ENCODE peak calls at places on chromosomes 1 and 21, in ten cellular contexts. Z is heart left ventricle, T is left ventricle myocardium inferior, E is tibial nerve, P is SJSA1, M is cardiac muscle cell, K is Karpas-422, L is H1, D is esophagus squamous epithelium, X is aorta. C is an unnamed sample. For H3K4me1, the result is how much of the 10 kb centered on the place peaks cover.

GRCh38 chr1:98854137-98854536 is 150.5 kb downstream of the PLPPR5 start:
- DNase-seq in Z (no peak), L (no peak), D (no peak), E (no peak), X (no peak), K (no peak), M (no peak), P (no peak), T (no peak), C (no peak)

GRCh38 chr1:19974822-19975416 is 4.5 kb downstream of the PLA2G2A start:
- DNase-seq in Z (peak), K (peak), L (peak), P (peak), X (no peak), M (peak), D (no peak), T (peak), E (no peak), C (no peak)

GRCh38 chr1:10078494-10078893 is 45.7 kb downstream of the UBE4B start:
- DNase-seq in D (no peak), X (no peak), T (no peak), M (no peak), Z (no peak), L (no peak), K (no peak), E (no peak), P (no peak), C (no peak)

GRCh38 chr1:5424802-5425201 is 567.4 kb downstream of the NPHP4 start:
- DNase-seq in X (no peak), E (no peak), L (no peak), T (no peak), M (no peak), Z (no peak), D (no peak), K (no peak), P (no peak), C (no peak)

GRCh38 chr1:202807367-202807925 is 775 bp downstream of the KDM5B start:
- DNase-seq in L (peak), M (peak), T (peak), Z (no peak), E (no peak), K (no peak), D (no peak), X (peak), P (no peak), C (peak)

GRCh38 chr1:245143849-245144248 is 10.9 kb upstream of the KIF26B start:
- DNase-seq in P (no peak), X (no peak), Z (no peak), M (no peak), L (no peak), E (no peak), T (no peak), K (no peak), D (no peak), C (no peak)

GRCh38 chr1:210624722-210625121 is 296.0 kb downstream of the HHAT start:
- DNase-seq in E (peak), L (no peak), X (no peak), P (no peak), Z (peak), M (no peak), D (no peak), K (no peak), T (peak), C (no peak)

GRCh38 chr1:54806931-54807611 is 5.9 kb upstream of the TTC22 start:
- DNase-seq in D (no peak), L (peak), E (no peak), Z (no peak), K (no peak), T (no peak), P (no peak), M (no peak), X (no peak), C (no peak)

GRCh38 chr1:186681806-186682205 is 1.6 kb upstream of the PTGS2 start:
- DNase-seq in T (no peak), M (peak), E (no peak), P (no peak), L (no peak), D (no peak), K (no peak), Z (no peak), X (no peak), C (no peak)

GRCh38 chr1:175679931-175680652 is 63.3 kb downstream of the TNR start:
- DNase-seq in Z (no peak), M (no peak), L (no peak), K (no peak), E (no peak), X (no peak), T (no peak), D (no peak), P (no peak), C (no peak)

GRCh38 chr1:54307305-54307704 is 98.9 kb downstream of the SSBP3 start:
- DNase-seq in P (no peak), L (no peak), K (no peak), E (no peak), T (no peak), D (no peak), Z (no peak), X (no peak), M (no peak), C (no peak)

GRCh38 chr1:93649231-93649630 is 32.4 kb downstream of the BCAR3 start:
- DNase-seq in X (no peak), L (no peak), P (no peak), E (no peak), T (no peak), K (no peak), D (no peak), M (peak), Z (no peak), C (no peak)

GRCh38 chr1:44436401-44437394 is 31.6 kb downstream of the RNF220 start:
- DNase-seq in T (no peak), Z (no peak), D (no peak), P (no peak), L (no peak), X (no peak), M (peak), K (no peak), E (no peak), C (no peak)

GRCh38 chr21:40793057-40793456 is 53.9 kb downstream of the DSCAM start:
- DNase-seq in X (no peak), E (no peak), D (no peak), Z (no peak), P (no peak), M (no peak), K (no peak), T (no peak), L (no peak), C (no peak)

GRCh38 chr21:40800126-40800525 is 46.8 kb downstream of the DSCAM start:
- DNase-seq in Z (no peak), E (no peak), L (no peak), T (no peak), K (no peak), D (no peak), M (no peak), P (no peak), X (no peak), C (no peak)

GRCh38 chr21:40797881-40798280 is 49.1 kb downstream of the DSCAM start:
- DNase-seq in L (no peak), P (no peak), M (no peak), E (no peak), D (no peak), X (no peak), T (no peak), Z (no peak), K (no peak), C (no peak)

DNA sequence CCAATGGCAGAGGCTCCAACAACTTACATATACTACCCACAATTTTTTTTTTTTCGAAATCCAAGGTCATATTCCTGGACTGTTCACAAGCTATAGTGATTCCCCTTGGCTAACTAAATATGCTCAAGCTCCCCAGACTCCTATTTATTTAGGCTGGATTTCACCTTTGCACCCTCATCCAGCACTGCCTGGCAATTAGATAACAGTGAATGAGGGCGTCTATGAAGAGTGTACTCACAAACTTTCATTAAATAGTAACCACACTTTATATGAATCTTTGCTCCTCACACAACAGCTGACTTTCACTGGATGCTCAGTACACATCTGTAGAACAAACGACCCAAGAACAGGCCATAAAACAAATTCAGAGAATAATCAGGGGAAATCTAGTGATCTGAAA is 51.6 kb downstream of the DSCAM start:
- DNase-seq in E (no peak), D (no peak), P (no peak), L (no peak), K (no peak), M (no peak), T (no peak), X (no peak), Z (no peak), C (no peak)
- H3K4me3 ChIP-seq in E (no peak), D (no peak), P (no peak), L (no peak), K (no peak), M (no peak), T (no peak), X (no peak), Z (no peak), C (no peak)

GRCh38 chr1:235902638-235903542 is 36.2 kb upstream of the LYST start:
- DNase-seq in D (no peak), T (no peak), L (no peak), P (peak), M (peak), Z (no peak), X (no peak), K (no peak), E (no peak), C (peak)

GRCh38 chr1:235907187-235907896 is 40.6 kb upstream of the LYST start:
- DNase-seq in E (no peak), X (no peak), D (no peak), M (no peak), Z (no peak), P (no peak), K (no peak), T (no peak), L (no peak), C (no peak)

GRCh38 chr1:235908742-235909520 is 42.2 kb upstream of the LYST start:
- DNase-seq in L (no peak), E (no peak), K (no peak), M (peak), X (no peak), T (no peak), D (no peak), Z (no peak), P (peak), C (no peak)

GRCh38 chr1:235907897-235908240 is 41.2 kb upstream of the LYST start:
- DNase-seq in Z (no peak), P (no peak), M (no peak), T (no peak), X (no peak), D (no peak), E (no peak), K (no peak), L (no peak), C (no peak)

DNA sequence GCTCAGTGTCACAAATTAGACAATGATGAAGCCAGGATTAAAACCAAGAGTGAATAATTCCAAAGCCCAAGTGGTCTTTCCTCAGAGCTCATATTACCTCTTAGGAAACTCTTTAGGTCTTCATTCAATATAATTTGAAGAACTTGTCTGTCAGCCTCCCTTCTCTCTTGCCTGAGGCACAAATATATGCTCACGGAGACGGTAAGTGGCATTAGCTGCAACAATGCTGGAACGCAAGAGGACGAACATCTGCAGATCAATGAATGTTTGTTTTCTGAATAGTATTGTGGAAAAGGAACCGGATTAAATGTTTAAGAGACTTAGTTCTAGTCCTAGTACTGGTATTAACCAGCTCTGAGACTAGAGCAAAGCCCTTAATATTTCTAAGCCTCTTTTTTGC is 39.7 kb upstream of the LYST start:
- DNase-seq in X (no peak), M (no peak), Z (no peak), T (no peak), P (no peak), K (no peak), D (no peak), L (no peak), E (no peak), C (no peak)
- H3K4me1 ChIP-seq in X (under half), M (under half), Z (under half), T (under half), P (half or more), K (under half), D (half or more), L (under half), E (under half), C (under half)

GRCh38 chr1:22866868-22867267 is 105.8 kb downstream of the LACTBL1 start:
- DNase-seq in L (no peak), D (no peak), M (no peak), K (no peak), Z (no peak), X (no peak), E (no peak), P (no peak), T (no peak), C (no peak)

GRCh38 chr1:22863766-22864165 is 108.9 kb downstream of the LACTBL1 start:
- DNase-seq in M (no peak), T (no peak), E (no peak), X (no peak), Z (no peak), D (no peak), L (no peak), K (no peak), P (no peak), C (no peak)

GRCh38 chr1:22861764-22862440 is 110.8 kb downstream of the LACTBL1 start:
- DNase-seq in Z (no peak), X (no peak), E (no peak), T (no peak), P (peak), M (peak), L (peak), K (peak), D (no peak), C (no peak)

GRCh38 chr1:22862752-22863151 is 109.9 kb downstream of the LACTBL1 start:
- DNase-seq in D (no peak), T (no peak), M (no peak), E (no peak), Z (no peak), K (no peak), P (no peak), X (no peak), L (no peak), C (no peak)

GRCh38 chr1:22864886-22865285 is 107.8 kb downstream of the LACTBL1 start:
- DNase-seq in D (no peak), Z (no peak), E (no peak), T (no peak), M (no peak), X (no peak), K (no peak), L (no peak), P (no peak), C (no peak)
- H3K4me3 ChIP-seq in D (no peak), Z (no peak), E (no peak), T (no peak), M (no peak), X (no peak), K (no peak), L (no peak), P (no peak), C (no peak)

GRCh38 chr1:12595839-12596821 is 21.9 kb downstream of the DHRS3 start:
- DNase-seq in M (peak), E (peak), L (peak), Z (peak), X (peak), K (no peak), D (no peak), T (peak), P (peak), C (peak)

GRCh38 chr1:12598914-12599463 is 19.0 kb downstream of the DHRS3 start:
- DNase-seq in L (no peak), D (no peak), X (no peak), P (no peak), K (no peak), E (no peak), M (no peak), Z (no peak), T (no peak), C (no peak)

GRCh38 chr1:12599657-12600056 is 18.4 kb downstream of the DHRS3 start:
- DNase-seq in T (no peak), X (no peak), L (no peak), D (no peak), M (no peak), E (no peak), K (no peak), P (no peak), Z (no peak), C (no peak)

GRCh38 chr1:12600335-12600734 is 17.7 kb downstream of the DHRS3 start:
- DNase-seq in X (peak), K (no peak), M (no peak), L (no peak), T (peak), D (no peak), Z (peak), P (no peak), E (no peak), C (no peak)

GRCh38 chr1:12597792-12598191 is 20.2 kb downstream of the DHRS3 start:
- DNase-seq in X (no peak), T (peak), K (no peak), P (no peak), M (no peak), Z (peak), D (no peak), L (no peak), E (no peak), C (peak)
- H3K4me1 ChIP-seq in X (under half), T (half or more), K (under half), P (under half), M (under half), Z (half or more), D (half or more), L (under half), E (under half), C (under half)

GRCh38 chr21:42388740-42389448 is 7.0 kb downstream of the TMPRSS3 start:
- DNase-seq in P (no peak), L (no peak), Z (no peak), K (no peak), E (no peak), M (no peak), T (no peak), X (peak), D (no peak), C (peak)
- H3K4me3 ChIP-seq in P (no peak), L (peak), Z (no peak), K (no peak), E (no peak), M (no peak), T (peak), X (no peak), D (no peak), C (peak)

GRCh38 chr1:90393025-90393424 is 324.1 kb downstream of the BARHL2 start:
- DNase-seq in P (no peak), X (no peak), M (no peak), K (no peak), D (no peak), L (no peak), Z (no peak), T (no peak), E (no peak), C (no peak)

GRCh38 chr1:90386899-90387334 is 330.2 kb downstream of the BARHL2 start:
- DNase-seq in X (no peak), M (peak), L (no peak), E (no peak), P (no peak), Z (no peak), T (no peak), D (no peak), K (no peak), C (no peak)

GRCh38 chr1:90394247-90394646 is 322.9 kb downstream of the BARHL2 start:
- DNase-seq in Z (no peak), X (no peak), P (no peak), E (no peak), M (peak), T (no peak), L (no peak), D (no peak), K (no peak), C (no peak)

GRCh38 chr1:90387825-90388224 is 329.3 kb downstream of the BARHL2 start:
- DNase-seq in T (no peak), X (peak), K (no peak), E (no peak), P (no peak), Z (no peak), L (no peak), M (peak), D (no peak), C (no peak)

GRCh38 chr1:90391116-90391515 is 326.0 kb downstream of the BARHL2 start:
- DNase-seq in Z (no peak), L (no peak), X (no peak), M (peak), E (no peak), K (no peak), P (peak), T (no peak), D (no peak), C (no peak)
- H3K4me1 ChIP-seq in Z (under half), L (under half), X (under half), M (under half), E (under half), K (under half), P (under half), T (under half), D (under half), C (under half)

DNA sequence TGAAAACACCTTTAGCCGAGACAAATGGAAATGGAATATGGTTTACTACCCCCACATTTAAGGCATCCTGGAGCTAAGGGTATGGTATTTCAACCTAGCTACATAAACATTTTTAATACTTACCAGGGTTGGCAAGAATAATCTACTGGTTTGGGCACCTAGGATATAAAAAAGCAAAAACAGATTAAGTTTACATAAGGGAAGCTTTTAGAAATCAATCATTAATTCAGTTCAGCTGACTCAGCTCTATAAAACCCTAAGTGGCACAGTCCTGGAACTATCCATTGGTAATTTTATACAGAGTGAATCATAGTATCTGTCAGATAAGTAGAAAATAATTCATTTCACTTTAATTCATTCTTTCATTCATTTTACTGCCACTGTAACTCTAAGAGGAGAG is 355.2 kb downstream of the VAV3 start:
- DNase-seq in L (no peak), M (no peak), P (no peak), D (no peak), E (no peak), X (no peak), Z (no peak), T (no peak), K (no peak), C (no peak)
- H3K4me3 ChIP-seq in L (no peak), M (no peak), P (no peak), D (no peak), E (no peak), X (no peak), Z (no peak), T (no peak), K (no peak), C (no peak)